ENCODE peak calls at places on chromosomes 3 and 15, in nine cellular contexts. One of them, this sample, is unnamed.

GRCh38 chr3:171039674-171040073 is 13.2 kb upstream of the SLC2A2 start:
- DNase-seq in cardiac muscle cell: peak; percentile 35
- DNase-seq in mucosa of gallbladder: no peak
- DNase-seq in anterior cingulate cortex: no peak
- DNase-seq in retina: no peak
- DNase-seq in activated CD8-positive, alpha-beta memory T cell treated with anti-CD3 and anti-CD28 coated beads for 48 hours: no peak
- DNase-seq in fibroblast of lung: no peak
- DNase-seq in EL: no peak
- DNase-seq in H9: no peak
- DNase-seq in this sample: no peak

GRCh38 chr15:41341519-41341918 is 8.8 kb downstream of the NUSAP1 start:
- DNase-seq in cardiac muscle cell: no peak
- DNase-seq in mucosa of gallbladder: no peak
- DNase-seq in anterior cingulate cortex: no peak
- DNase-seq in retina: no peak
- DNase-seq in activated CD8-positive, alpha-beta memory T cell treated with anti-CD3 and anti-CD28 coated beads for 48 hours: no peak
- DNase-seq in fibroblast of lung: no peak
- DNase-seq in EL: no peak
- DNase-seq in H9: no peak
- DNase-seq in this sample: no peak

GRCh38 chr15:34436956-34437442 is 609 bp downstream of the GOLGA8A start:
- DNase-seq in cardiac muscle cell: peak; percentile 25
- DNase-seq in mucosa of gallbladder: no peak
- DNase-seq in anterior cingulate cortex: no peak
- DNase-seq in retina: no peak
- DNase-seq in activated CD8-positive, alpha-beta memory T cell treated with anti-CD3 and anti-CD28 coated beads for 48 hours: peak; percentile 45
- DNase-seq in fibroblast of lung: peak; percentile 34
- DNase-seq in EL: peak; percentile 42
- DNase-seq in H9: peak; percentile 39
- DNase-seq in this sample: peak; percentile 15

GRCh38 chr15:38647683-38648082 is 83.1 kb upstream of the RASGRP1 start:
- DNase-seq in cardiac muscle cell: peak; percentile 47
- DNase-seq in mucosa of gallbladder: no peak
- DNase-seq in anterior cingulate cortex: no peak
- DNase-seq in retina: no peak
- DNase-seq in activated CD8-positive, alpha-beta memory T cell treated with anti-CD3 and anti-CD28 coated beads for 48 hours: no peak
- DNase-seq in fibroblast of lung: peak; percentile 8
- DNase-seq in EL: peak; percentile 18
- DNase-seq in H9: no peak
- DNase-seq in this sample: no peak

GRCh38 chr3:1007890-1008289 is 84.9 kb upstream of the CNTN6 start:
- DNase-seq in cardiac muscle cell: peak; percentile 35
- DNase-seq in mucosa of gallbladder: no peak
- DNase-seq in anterior cingulate cortex: no peak
- DNase-seq in retina: no peak
- DNase-seq in activated CD8-positive, alpha-beta memory T cell treated with anti-CD3 and anti-CD28 coated beads for 48 hours: no peak
- DNase-seq in fibroblast of lung: peak; percentile 45
- DNase-seq in EL: no peak
- DNase-seq in H9: no peak
- DNase-seq in this sample: no peak

GRCh38 chr3:115713247-115713646 is 89.9 kb downstream of the GAP43 start:
- DNase-seq in cardiac muscle cell: peak; percentile 29
- DNase-seq in mucosa of gallbladder: peak; percentile 88
- DNase-seq in anterior cingulate cortex: no peak
- DNase-seq in retina: peak; percentile 71
- DNase-seq in activated CD8-positive, alpha-beta memory T cell treated with anti-CD3 and anti-CD28 coated beads for 48 hours: no peak
- DNase-seq in fibroblast of lung: no peak
- DNase-seq in EL: no peak
- DNase-seq in H9: no peak
- DNase-seq in this sample: no peak

GRCh38 chr3:131033480-131034080 is 6.9 kb downstream of the NEK11 start:
- DNase-seq in cardiac muscle cell: peak; percentile 69
- DNase-seq in mucosa of gallbladder: no peak
- DNase-seq in anterior cingulate cortex: no peak
- DNase-seq in retina: no peak
- DNase-seq in activated CD8-positive, alpha-beta memory T cell treated with anti-CD3 and anti-CD28 coated beads for 48 hours: no peak
- DNase-seq in fibroblast of lung: peak; percentile 72
- DNase-seq in EL: peak; percentile 51
- DNase-seq in H9: no peak
- DNase-seq in this sample: peak; percentile 17

GRCh38 chr15:89486726-89487050 is 9.7 kb downstream of the RHCG start:
- DNase-seq in cardiac muscle cell: peak; percentile 15
- DNase-seq in mucosa of gallbladder: no peak
- DNase-seq in anterior cingulate cortex: no peak
- DNase-seq in retina: no peak
- DNase-seq in activated CD8-positive, alpha-beta memory T cell treated with anti-CD3 and anti-CD28 coated beads for 48 hours: no peak
- DNase-seq in fibroblast of lung: no peak
- DNase-seq in EL: no peak
- DNase-seq in H9: peak; percentile 79
- DNase-seq in this sample: no peak

GRCh38 chr15:86300371-86301106 is 220.9 kb downstream of the AGBL1 start:
- DNase-seq in cardiac muscle cell: no peak
- DNase-seq in mucosa of gallbladder: no peak
- DNase-seq in anterior cingulate cortex: no peak
- DNase-seq in retina: no peak
- DNase-seq in activated CD8-positive, alpha-beta memory T cell treated with anti-CD3 and anti-CD28 coated beads for 48 hours: no peak
- DNase-seq in fibroblast of lung: no peak
- DNase-seq in EL: no peak
- DNase-seq in H9: no peak
- DNase-seq in this sample: no peak

GRCh38 chr15:41022487-41023090 is 69.3 kb downstream of the CHAC1 start:
- DNase-seq in cardiac muscle cell: peak; percentile 81
- DNase-seq in mucosa of gallbladder: peak; percentile 24
- DNase-seq in anterior cingulate cortex: peak; percentile 27
- DNase-seq in retina: peak; percentile 60
- DNase-seq in activated CD8-positive, alpha-beta memory T cell treated with anti-CD3 and anti-CD28 coated beads for 48 hours: no peak
- DNase-seq in fibroblast of lung: peak; percentile 80
- DNase-seq in EL: peak; percentile 61
- DNase-seq in H9: peak; percentile 38
- DNase-seq in this sample: peak; percentile 24

GRCh38 chr15:61198722-61199121 is 30.4 kb downstream of the RORA start:
- DNase-seq in cardiac muscle cell: no peak
- DNase-seq in mucosa of gallbladder: no peak
- DNase-seq in anterior cingulate cortex: no peak
- DNase-seq in retina: no peak
- DNase-seq in activated CD8-positive, alpha-beta memory T cell treated with anti-CD3 and anti-CD28 coated beads for 48 hours: no peak
- DNase-seq in fibroblast of lung: no peak
- DNase-seq in EL: no peak
- DNase-seq in H9: no peak
- DNase-seq in this sample: no peak

GRCh38 chr3:84547971-84548970 is 410.5 kb upstream of the CADM2 start:
- DNase-seq in cardiac muscle cell: peak; percentile 8
- DNase-seq in mucosa of gallbladder: no peak
- DNase-seq in anterior cingulate cortex: peak; percentile 4
- DNase-seq in retina: peak; percentile 35
- DNase-seq in activated CD8-positive, alpha-beta memory T cell treated with anti-CD3 and anti-CD28 coated beads for 48 hours: no peak
- DNase-seq in fibroblast of lung: peak; percentile 8
- DNase-seq in EL: no peak
- DNase-seq in H9: peak; percentile 89
- DNase-seq in this sample: peak; percentile 12

GRCh38 chr15:49990835-49991540 is 128.0 kb downstream of the ATP8B4 start:
- DNase-seq in cardiac muscle cell: peak; percentile 29
- DNase-seq in mucosa of gallbladder: no peak
- DNase-seq in anterior cingulate cortex: no peak
- DNase-seq in retina: no peak
- DNase-seq in activated CD8-positive, alpha-beta memory T cell treated with anti-CD3 and anti-CD28 coated beads for 48 hours: no peak
- DNase-seq in fibroblast of lung: peak; percentile 82
- DNase-seq in EL: peak; percentile 5
- DNase-seq in H9: no peak
- DNase-seq in this sample: no peak

GRCh38 chr3:142724682-142725351 is 983 bp downstream of the TRPC1 start:
- DNase-seq in cardiac muscle cell: no peak
- DNase-seq in mucosa of gallbladder: peak; percentile 21
- DNase-seq in anterior cingulate cortex: peak; percentile 61
- DNase-seq in retina: peak; percentile 91
- DNase-seq in activated CD8-positive, alpha-beta memory T cell treated with anti-CD3 and anti-CD28 coated beads for 48 hours: peak; percentile 1
- DNase-seq in fibroblast of lung: no peak
- DNase-seq in EL: peak; percentile 61
- DNase-seq in H9: peak; percentile 82
- DNase-seq in this sample: peak; percentile 35

GRCh38 chr15:90067181-90067952 is 34.9 kb downstream of the IDH2 start:
- DNase-seq in cardiac muscle cell: no peak
- DNase-seq in mucosa of gallbladder: no peak
- DNase-seq in anterior cingulate cortex: no peak
- DNase-seq in retina: no peak
- DNase-seq in activated CD8-positive, alpha-beta memory T cell treated with anti-CD3 and anti-CD28 coated beads for 48 hours: no peak
- DNase-seq in fibroblast of lung: no peak
- DNase-seq in EL: no peak
- DNase-seq in H9: no peak
- DNase-seq in this sample: no peak

GRCh38 chr3:146125946-146126345 is 35.0 kb downstream of the PLOD2 start:
- DNase-seq in cardiac muscle cell: peak; percentile 97
- DNase-seq in mucosa of gallbladder: no peak
- DNase-seq in anterior cingulate cortex: no peak
- DNase-seq in retina: no peak
- DNase-seq in activated CD8-positive, alpha-beta memory T cell treated with anti-CD3 and anti-CD28 coated beads for 48 hours: no peak
- DNase-seq in fibroblast of lung: peak; percentile 98
- DNase-seq in EL: peak; percentile 82
- DNase-seq in H9: no peak
- DNase-seq in this sample: no peak

GRCh38 chr15:45021331-45021730 is 1.7 kb upstream of the SORD start:
- DNase-seq in cardiac muscle cell: no peak
- DNase-seq in mucosa of gallbladder: no peak
- DNase-seq in anterior cingulate cortex: no peak
- DNase-seq in retina: no peak
- DNase-seq in activated CD8-positive, alpha-beta memory T cell treated with anti-CD3 and anti-CD28 coated beads for 48 hours: no peak
- DNase-seq in fibroblast of lung: no peak
- DNase-seq in EL: no peak
- DNase-seq in H9: no peak
- DNase-seq in this sample: no peak

GRCh38 chr3:13420051-13420816 is at the start of gene NUP210:
- DNase-seq in cardiac muscle cell: no peak
- DNase-seq in mucosa of gallbladder: no peak
- DNase-seq in anterior cingulate cortex: no peak
- DNase-seq in retina: peak; percentile 69
- DNase-seq in activated CD8-positive, alpha-beta memory T cell treated with anti-CD3 and anti-CD28 coated beads for 48 hours: peak; percentile 62
- DNase-seq in fibroblast of lung: no peak
- DNase-seq in EL: no peak
- DNase-seq in H9: peak; percentile 67
- DNase-seq in this sample: peak; percentile 95

GRCh38 chr3:195075199-195075940 is 195.6 kb downstream of the XXYLT1 start:
- DNase-seq in cardiac muscle cell: peak; percentile 33
- DNase-seq in mucosa of gallbladder: no peak
- DNase-seq in anterior cingulate cortex: no peak
- DNase-seq in retina: peak; percentile 4
- DNase-seq in activated CD8-positive, alpha-beta memory T cell treated with anti-CD3 and anti-CD28 coated beads for 48 hours: no peak
- DNase-seq in fibroblast of lung: peak; percentile 64
- DNase-seq in EL: peak; percentile 24
- DNase-seq in H9: no peak
- DNase-seq in this sample: no peak

GRCh38 chr15:78018968-78019644 is 58.4 kb downstream of the TBC1D2B start:
- DNase-seq in cardiac muscle cell: no peak
- DNase-seq in mucosa of gallbladder: no peak
- DNase-seq in anterior cingulate cortex: no peak
- DNase-seq in retina: no peak
- DNase-seq in activated CD8-positive, alpha-beta memory T cell treated with anti-CD3 and anti-CD28 coated beads for 48 hours: no peak
- DNase-seq in fibroblast of lung: no peak
- DNase-seq in EL: no peak
- DNase-seq in H9: no peak
- DNase-seq in this sample: no peak

GRCh38 chr3:123618768-123619484 is 34.1 kb upstream of the HACD2 start:
- DNase-seq in cardiac muscle cell: peak; percentile 91
- DNase-seq in mucosa of gallbladder: peak; percentile 71
- DNase-seq in anterior cingulate cortex: peak; percentile 59
- DNase-seq in retina: no peak
- DNase-seq in activated CD8-positive, alpha-beta memory T cell treated with anti-CD3 and anti-CD28 coated beads for 48 hours: no peak
- DNase-seq in fibroblast of lung: peak; percentile 94
- DNase-seq in EL: peak; percentile 73
- DNase-seq in H9: no peak
- DNase-seq in this sample: no peak

GRCh38 chr3:132396255-132396654 is 21.0 kb upstream of the DNAJC13 start:
- DNase-seq in cardiac muscle cell: no peak
- DNase-seq in mucosa of gallbladder: no peak
- DNase-seq in anterior cingulate cortex: no peak
- DNase-seq in retina: no peak
- DNase-seq in activated CD8-positive, alpha-beta memory T cell treated with anti-CD3 and anti-CD28 coated beads for 48 hours: no peak
- DNase-seq in fibroblast of lung: no peak
- DNase-seq in EL: no peak
- DNase-seq in H9: no peak
- DNase-seq in this sample: no peak

GRCh38 chr3:72565593-72565992 is 282.7 kb downstream of the SHQ1 start:
- DNase-seq in cardiac muscle cell: no peak
- DNase-seq in mucosa of gallbladder: no peak
- DNase-seq in anterior cingulate cortex: no peak
- DNase-seq in retina: no peak
- DNase-seq in activated CD8-positive, alpha-beta memory T cell treated with anti-CD3 and anti-CD28 coated beads for 48 hours: no peak
- DNase-seq in fibroblast of lung: no peak
- DNase-seq in EL: no peak
- DNase-seq in H9: no peak
- DNase-seq in this sample: no peak

This sample was measured in HuH-7.5.